ENCODE peak calls at places on chromosomes 4 and X, in five cellular contexts. U is gastrocnemius medialis, A is upper lobe of left lung, Y is prostate gland, S is testis. I is an unnamed sample.

GRCh38 chrX:56978172-56978571 is 17.2 kb downstream of the SPIN3 start:
- DNase-seq in Y (peak), A (no peak), S (peak), U (peak), I (peak)

GRCh38 chrX:10314530-10315104 is 157.8 kb downstream of the CLCN4 start:
- DNase-seq in U (no peak), Y (no peak), S (no peak), A (no peak), I (no peak)

GRCh38 chr4:134780244-134780643 is 578.7 kb upstream of the PABPC4L start:
- DNase-seq in U (no peak), A (no peak), S (peak), Y (no peak), I (no peak)

GRCh38 chr4:164304861-164305260 is 449.1 kb upstream of the SMIM31 start:
- DNase-seq in Y (no peak), S (no peak), U (no peak), A (no peak), I (no peak)

GRCh38 chr4:78214078-78214477 is 157.0 kb downstream of the FRAS1 start:
- DNase-seq in Y (no peak), U (no peak), S (no peak), A (no peak), I (no peak)

GRCh38 chr4:110643096-110643495 is 20.2 kb upstream of the PITX2 start:
- DNase-seq in S (no peak), A (no peak), U (no peak), Y (no peak), I (no peak)

GRCh38 chr4:23165669-23166068 is 472.9 kb downstream of the GBA3 start:
- DNase-seq in U (no peak), Y (no peak), A (no peak), S (no peak), I (no peak)

GRCh38 chr4:36402008-36402758 is 120.8 kb downstream of the DTHD1 start:
- DNase-seq in U (no peak), S (no peak), A (no peak), Y (no peak), I (no peak)

GRCh38 chr4:154137320-154137905 is 348.5 kb upstream of the SFRP2 start:
- DNase-seq in U (no peak), Y (no peak), A (no peak), S (no peak), I (no peak)

GRCh38 chr4:52954771-52955170 is 92.7 kb downstream of the RASL11B start:
- DNase-seq in U (no peak), A (no peak), Y (no peak), S (peak), I (no peak)

GRCh38 chr4:57064811-57065711 is 45.1 kb downstream of the IGFBP7 start:
- DNase-seq in A (peak), U (peak), S (peak), Y (no peak), I (no peak)

GRCh38 chr4:145299380-145300076 is 119.1 kb upstream of the OTUD4 start:
- DNase-seq in U (no peak), A (no peak), S (no peak), Y (no peak), I (no peak)

GRCh38 chr4:168908093-168908492 is 102.0 kb downstream of the CBR4 start:
- DNase-seq in A (no peak), Y (no peak), U (no peak), S (no peak), I (no peak)

GRCh38 chr4:90181644-90182043 is 54.5 kb downstream of the CCSER1 start:
- DNase-seq in A (no peak), U (no peak), Y (no peak), S (no peak), I (no peak)

GRCh38 chr4:55530167-55530566 is 16.5 kb downstream of the CLOCK start:
- DNase-seq in A (no peak), S (no peak), U (no peak), Y (no peak), I (no peak)

GRCh38 chr4:140031706-140032105 is 122.3 kb downstream of the MAML3 start:
- DNase-seq in Y (no peak), S (no peak), A (no peak), U (no peak), I (no peak)

GRCh38 chrX:125203379-125203736 is 116.3 kb upstream of the TEX13C start:
- DNase-seq in Y (no peak), U (no peak), A (no peak), S (peak), I (no peak)

GRCh38 chr4:114547340-114548134 is 51.1 kb upstream of the UGT8 start:
- DNase-seq in Y (no peak), S (no peak), A (no peak), U (no peak), I (no peak)

GRCh38 chrX:150573702-150574101 is 5.3 kb downstream of the MTM1 start:
- DNase-seq in U (no peak), A (no peak), Y (no peak), S (no peak), I (no peak)

GRCh38 chrX:101450951-101451350 is 34.3 kb upstream of the ARMCX4 start:
- DNase-seq in Y (no peak), S (no peak), A (no peak), U (no peak), I (no peak)

GRCh38 chrX:110125435-110125834 is 122.5 kb downstream of the TMEM164 start:
- DNase-seq in S (no peak), A (no peak), Y (no peak), U (no peak), I (no peak)

GRCh38 chr4:183099537-183100297 is 660 bp downstream of the WWC2 start:
- DNase-seq in S (peak), Y (peak), U (peak), A (peak), I (peak)

GRCh38 chrX:53281321-53281822 is at the start of gene IQSEC2:
- DNase-seq in S (peak), A (peak), U (peak), Y (peak), I (peak)
- TF ChIP-seq POLR2A in S (no peak), A (no peak), U (peak), Y (peak), I (no peak)

GRCh38 chrX:1537031-1537715 is at the start of gene P2RY8:
- DNase-seq in Y (no peak), U (peak), S (peak), A (peak), I (peak)
- TF ChIP-seq POLR2A in Y (no peak), U (no peak), S (no peak), A (no peak), I (no peak)

GRCh38 chr4:87540176-87541058 is 11.2 kb upstream of the SPARCL1 start:
- DNase-seq in A (no peak), S (peak), Y (no peak), U (peak), I (no peak)
- TF ChIP-seq POLR2A in A (no peak), S (no peak), Y (no peak), U (no peak), I (no peak)

DNA sequence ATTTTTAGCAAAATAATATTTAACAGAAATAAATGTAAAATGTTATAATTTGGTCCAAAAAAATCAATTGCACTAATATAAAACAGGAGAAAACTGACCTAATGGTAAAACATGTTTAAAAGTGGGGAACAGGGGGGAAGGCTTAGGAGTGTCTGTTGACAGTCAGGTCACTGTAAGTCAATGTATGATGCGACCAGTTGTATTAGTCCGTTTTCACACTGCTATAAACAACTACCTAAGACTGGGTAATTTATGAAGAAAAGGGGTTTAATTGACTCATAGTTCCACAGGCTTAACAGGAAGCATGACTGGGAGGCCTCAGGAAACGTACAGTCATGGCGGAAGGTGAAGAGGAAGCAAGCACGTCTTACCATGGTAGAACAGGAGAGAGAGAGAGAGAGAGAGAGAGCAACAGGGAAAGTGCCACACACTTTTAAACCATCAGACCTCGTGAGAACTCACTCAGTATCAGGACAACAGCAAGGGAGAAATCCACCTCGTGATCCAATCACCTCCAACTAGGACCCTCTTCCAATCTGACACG is 13.0 kb upstream of the PLAC1 start:
- DNase-seq in A (no peak), S (no peak), U (no peak), Y (no peak), I (no peak)
- TF ChIP-seq POLR2A in A (no peak), S (no peak), U (no peak), Y (no peak), I (no peak)